ENCODE peak calls at places on chromosomes 5 and 9, in four cellular contexts. M is tibial artery, E is hepatocyte, C is A673. W is an unnamed sample.

GRCh38 chr5:132566657-132567056 is 9.9 kb downstream of the RAD50 start:
- DNase-seq in E (no peak), M (no peak), C (no peak), W (no peak)

GRCh38 chr9:75033789-75034473 is 5.8 kb upstream of the CARNMT1 start:
- DNase-seq in E (no peak), M (no peak), C (no peak), W (no peak)

GRCh38 chr5:135930029-135930948 is 24.5 kb downstream of the LECT2 start:
- DNase-seq in E (peak; percentile 43), C (peak; percentile 22), M (no peak), W (no peak)

GRCh38 chr5:154346427-154346826 is 99.4 kb upstream of the SAP30L start:
- DNase-seq in C (no peak), E (no peak), M (no peak), W (no peak)

GRCh38 chr5:155459889-155460500 is 446.4 kb downstream of the KIF4B start:
- DNase-seq in E (no peak), C (no peak), M (no peak), W (no peak)

GRCh38 chr5:151239237-151239861 is 13.6 kb upstream of the GM2A start:
- DNase-seq in C (peak; percentile 64), M (peak; percentile 65), E (peak; percentile 64), W (peak; percentile 87)

GRCh38 chr5:67015577-67016290 is 180.9 kb downstream of the CD180 start:
- DNase-seq in E (peak; percentile 19), C (no peak), M (no peak), W (peak; percentile 32)

GRCh38 chr5:154478224-154478565 is at the start of gene HAND1:
- DNase-seq in M (no peak), E (peak; percentile 88), C (peak; percentile 62), W (peak; percentile 31)

GRCh38 chr5:102743900-102744299 is 11.2 kb upstream of the PAM start:
- DNase-seq in E (no peak), M (no peak), C (no peak), W (no peak)

GRCh38 chr9:131271506-131271931 is 4.8 kb downstream of the FAM78A start:
- DNase-seq in M (no peak), C (no peak), E (no peak), W (no peak)

GRCh38 chr5:132785355-132785754 is 8.3 kb upstream of the SEPTIN8 start:
- DNase-seq in E (no peak), C (no peak), M (no peak), W (no peak)

GRCh38 chr5:175264406-175264805 is 179.6 kb downstream of the DRD1 start:
- DNase-seq in M (no peak), C (no peak), E (no peak), W (no peak)

GRCh38 chr9:35771943-35772342 is 17.9 kb upstream of the MSMP start:
- DNase-seq in M (no peak), C (no peak), E (peak; percentile 49), W (no peak)

GRCh38 chr9:91220021-91220420 is 141.7 kb downstream of the AUH start:
- DNase-seq in M (no peak), E (no peak), C (no peak), W (no peak)

GRCh38 chr5:140575309-140575708 is 10.7 kb downstream of the SLC35A4 start:
- DNase-seq in C (no peak), M (peak; percentile 61), E (no peak), W (no peak)

GRCh38 chr9:123000371-123001068 is 32.9 kb upstream of the GPR21 start:
- DNase-seq in E (no peak), M (no peak), C (no peak), W (no peak)

GRCh38 chr5:113357696-113358476 is 76.9 kb downstream of the TSSK1B start:
- DNase-seq in E (no peak), C (no peak), M (peak; percentile 39), W (no peak)

GRCh38 chr5:73233461-73234151 is 60.6 kb downstream of the TMEM174 start:
- DNase-seq in E (peak; percentile 30), C (no peak), M (no peak), W (no peak)

GRCh38 chr9:12916037-12916436 is 141.2 kb downstream of the LURAP1L start:
- DNase-seq in E (no peak), M (no peak), C (no peak), W (no peak)

GRCh38 chr9:106104887-106105286 is 410.5 kb downstream of the TMEM38B start:
- DNase-seq in M (no peak), E (no peak), C (no peak), W (no peak)

GRCh38 chr5:176716320-176716719 is 69.0 kb downstream of the TSPAN17 start:
- DNase-seq in E (peak; percentile 37), C (peak; percentile 62), M (no peak), W (no peak)

GRCh38 chr5:159073030-159073429 is 26.7 kb downstream of the EBF1 start:
- DNase-seq in C (no peak), M (no peak), E (no peak), W (no peak)

GRCh38 chr9:128972956-128973355 is 25.5 kb downstream of the NUP188 start:
- DNase-seq in E (no peak), C (no peak), M (no peak), W (no peak)

DNA sequence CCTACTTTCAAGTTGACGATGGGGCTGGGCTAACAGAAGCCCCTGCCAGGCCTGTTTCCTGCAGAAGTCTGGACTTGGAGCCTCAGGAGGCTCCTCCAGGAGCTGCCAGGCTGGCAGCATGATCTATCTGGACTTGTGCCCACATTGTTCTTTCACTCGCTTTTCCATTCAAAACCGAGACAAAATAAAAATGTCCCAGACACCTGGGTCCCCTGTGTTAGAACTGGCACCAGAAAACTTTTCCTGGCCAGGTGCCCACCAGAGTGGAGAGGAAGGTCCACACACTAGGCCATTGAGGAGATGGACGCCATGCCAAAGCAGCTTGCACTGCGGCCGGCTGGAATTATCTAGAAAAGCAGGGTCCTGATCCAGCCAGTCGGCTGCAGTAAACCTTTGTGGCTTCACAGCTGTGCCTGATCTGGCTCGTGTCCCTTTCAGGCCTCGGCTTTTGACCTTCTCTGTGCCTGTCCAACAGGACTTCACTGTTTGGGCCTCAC is 78.2 kb downstream of the GCNT1 start:
- DNase-seq in C (no peak), M (peak; percentile 52), E (no peak), W (no peak)
- H3K27ac ChIP-seq in C (no peak overlapping the region), M (no peak overlapping the region), E (no peak overlapping the region), W (no peak overlapping the region)

GRCh38 chr5:160802567-160802966 is 49.4 kb downstream of the ATP10B start:
- DNase-seq in C (no peak), M (no peak), E (peak; percentile 51), W (no peak)
- TF ChIP-seq CTCF in C (no peak), M (no peak), E (peak; percentile 55), W (no peak)

DNA sequence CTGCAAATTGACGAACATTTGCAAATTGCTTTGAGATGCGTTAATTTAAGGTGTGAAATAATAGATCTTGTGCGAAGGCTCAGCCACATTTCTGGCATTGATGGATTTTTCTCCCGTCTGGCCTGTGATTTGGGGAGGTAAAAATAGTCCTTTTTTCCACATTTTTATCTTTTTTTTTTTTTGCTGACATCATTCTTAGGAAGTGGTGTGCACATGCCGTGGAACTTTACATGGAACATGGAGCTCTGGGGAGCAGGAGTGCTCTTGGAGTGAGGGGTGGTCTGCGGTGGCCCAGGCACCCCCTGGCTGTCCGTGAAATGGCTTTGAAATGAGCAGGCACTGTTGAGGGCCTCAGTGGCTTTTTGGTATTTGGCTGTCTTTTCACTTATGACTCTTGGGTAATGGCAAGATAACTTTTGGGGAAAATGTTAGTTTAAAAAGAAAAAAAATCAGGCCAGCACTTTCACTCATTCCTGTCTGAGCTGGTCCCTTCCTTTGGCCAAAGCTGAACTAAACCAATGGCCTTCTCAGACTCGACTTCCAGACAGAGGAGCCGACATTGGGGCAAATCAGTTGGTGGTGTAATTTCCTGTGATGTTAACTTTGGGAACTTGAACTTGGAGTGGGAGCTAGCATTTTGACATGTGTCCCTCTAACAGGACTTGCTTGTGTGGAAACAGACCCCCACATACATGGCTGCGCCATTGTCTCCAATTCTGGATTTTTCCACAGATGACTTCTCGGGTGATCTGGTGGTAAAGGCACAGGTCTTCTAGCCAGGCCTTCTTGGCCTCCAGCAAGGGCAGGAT is 4.2 kb downstream of the NEK6 start:
- DNase-seq in E (no peak), C (no peak), M (no peak), W (no peak)
- H3K4me1 ChIP-seq in E (peaks cover 52% of the 10 kb centered on the region), C (peaks cover 28% of the 10 kb centered on the region), M (peaks cover 65% of the 10 kb centered on the region), W (peaks cover 15% of the 10 kb centered on the region)

GRCh38 chr5:14419686-14420085 is 161.9 kb upstream of the OTULINL start:
- DNase-seq in M (no peak), E (no peak), C (no peak), W (no peak)
- H3K27ac ChIP-seq in M (no peak overlapping the region), E (no peak overlapping the region), C (no peak overlapping the region), W (no peak overlapping the region)

GRCh38 chr9:111038336-111039202 is at the start of gene LPAR1:
- DNase-seq in E (peak; percentile 77), C (peak; percentile 52), M (peak; percentile 85), W (peak; percentile 39)
- TF ChIP-seq CTCF in E (no peak), C (no peak), M (no peak), W (no peak)

GRCh38 chr9:115208503-115208902 is 90.5 kb upstream of the TNC start:
- DNase-seq in C (no peak), E (no peak), M (no peak), W (no peak)

GRCh38 chr9:115210699-115211098 is 92.7 kb upstream of the TNC start:
- DNase-seq in C (no peak), E (no peak), M (no peak), W (no peak)

GRCh38 chr9:115211413-115212204 is 93.7 kb upstream of the TNC start:
- DNase-seq in M (no peak), E (no peak), C (no peak), W (no peak)

GRCh38 chr9:115207003-115207837 is 89.3 kb upstream of the TNC start:
- DNase-seq in M (no peak), E (no peak), C (no peak), W (no peak)

GRCh38 chr9:115209601-115210306 is 91.8 kb upstream of the TNC start:
- DNase-seq in E (peak; percentile 45), C (no peak), M (no peak), W (no peak)
- H3K4me1 ChIP-seq in E (peaks cover 10% of the 10 kb centered on the region), C (peaks cover 33% of the 10 kb centered on the region), M (no peaks in the 10 kb centered on the region), W (peaks cover 7% of the 10 kb centered on the region)

GRCh38 chr9:127104465-127105311 is 17.7 kb downstream of the ANGPTL2 start:
- DNase-seq in E (no peak), C (no peak), M (no peak), W (no peak)

GRCh38 chr9:127108182-127108876 is 14.1 kb downstream of the ANGPTL2 start:
- DNase-seq in C (no peak), E (no peak), M (no peak), W (no peak)

GRCh38 chr9:127106493-127106855 is 16.0 kb downstream of the ANGPTL2 start:
- DNase-seq in E (no peak), M (no peak), C (no peak), W (no peak)

GRCh38 chr9:127107344-127108181 is 14.9 kb downstream of the ANGPTL2 start:
- DNase-seq in M (no peak), C (no peak), E (no peak), W (no peak)

GRCh38 chr9:127105805-127106492 is 16.5 kb downstream of the ANGPTL2 start:
- DNase-seq in E (no peak), M (no peak), C (no peak), W (no peak)
- H3K27ac ChIP-seq in E (no peak overlapping the region), M (no peak overlapping the region), C (no peak overlapping the region), W (peak overlapping the region; percentile 37)

GRCh38 chr5:178418471-178419010 is 171.7 kb downstream of the COL23A1 start:
- DNase-seq in C (no peak), E (no peak), M (no peak), W (no peak)
- TF ChIP-seq CTCF in C (no peak), E (no peak), M (no peak), W (no peak)